ENCODE peak calls at places on chromosome 18, in ten cellular contexts. L is lower leg skin, D is choroid plexus epithelial cell, B is cardiac muscle cell, Y is fibroblast of lung, W is thoracic aorta, Q is mammary epithelial cell, S is lung, J is cardiac fibroblast, U is right atrium auricular region. F is an unnamed sample.

GRCh38 chr18:51278045-51278649 is 80.7 kb upstream of the MEX3C start:
- DNase-seq in L (no peak), D (peak; percentile 32), B (peak; percentile 72), Y (no peak), W (no peak), Q (peak; percentile 57), S (no peak), J (peak; percentile 37), U (no peak), F (no peak)

GRCh38 chr18:63676526-63676925 is 14.8 kb upstream of the SERPINB3 start:
- DNase-seq in L (no peak), D (no peak), B (peak; percentile 50), Y (no peak), W (no peak), Q (peak; percentile 35), S (no peak), J (no peak), U (no peak), F (no peak)

GRCh38 chr18:9750606-9751304 is 42.7 kb downstream of the RAB31 start:
- DNase-seq in L (no peak), D (peak; percentile 57), B (no peak), Y (no peak), W (no peak), Q (no peak), S (no peak), J (no peak), U (no peak), F (no peak)

GRCh38 chr18:45839415-45840395 is 14.2 kb downstream of the SIGLEC15 start:
- DNase-seq in L (no peak), D (peak; percentile 92), B (peak; percentile 66), Y (peak; percentile 80), W (no peak), Q (peak; percentile 62), S (no peak), J (peak; percentile 86), U (no peak), F (peak; percentile 62)

GRCh38 chr18:70334728-70335329 is 46.0 kb downstream of the SOCS6 start:
- DNase-seq in L (no peak), D (no peak), B (no peak), Y (peak; percentile 58), W (no peak), Q (peak; percentile 76), S (no peak), J (peak; percentile 78), U (no peak), F (no peak)

GRCh38 chr18:57819671-57820460 is 16.8 kb upstream of the ATP8B1 start:
- DNase-seq in L (no peak), D (peak; percentile 94), B (peak; percentile 45), Y (peak; percentile 79), W (peak; percentile 48), Q (peak; percentile 87), S (peak; percentile 83), J (peak; percentile 97), U (peak; percentile 81), F (peak; percentile 68)

GRCh38 chr18:67232406-67232805 is 284.1 kb downstream of the DSEL start:
- DNase-seq in L (no peak), D (peak; percentile 77), B (no peak), Y (peak; percentile 54), W (no peak), Q (peak; percentile 32), S (no peak), J (peak; percentile 99), U (no peak), F (peak; percentile 23)

GRCh38 chr18:67790527-67790926 is 274.0 kb upstream of the DSEL start:
- DNase-seq in L (no peak), D (no peak), B (no peak), Y (no peak), W (no peak), Q (no peak), S (no peak), J (no peak), U (no peak), F (no peak)

GRCh38 chr18:50065527-50065926 is 129.4 kb downstream of the MYO5B start:
- DNase-seq in L (no peak), D (no peak), B (no peak), Y (no peak), W (no peak), Q (no peak), S (no peak), J (no peak), U (no peak), F (no peak)

GRCh38 chr18:79402209-79402576 is 6.5 kb downstream of the NFATC1 start:
- DNase-seq in L (no peak), D (no peak), B (no peak), Y (no peak), W (no peak), Q (no peak), S (no peak), J (no peak), U (no peak), F (no peak)

GRCh38 chr18:44955825-44956224 is 275.1 kb downstream of the SETBP1 start:
- DNase-seq in L (no peak), D (peak; percentile 12), B (no peak), Y (no peak), W (no peak), Q (no peak), S (no peak), J (no peak), U (no peak), F (no peak)

GRCh38 chr18:23800902-23801301 is 111.6 kb downstream of the LAMA3 start:
- DNase-seq in L (no peak), D (no peak), B (no peak), Y (no peak), W (no peak), Q (no peak), S (no peak), J (no peak), U (no peak), F (no peak)

GRCh38 chr18:21277578-21277977 is 35.5 kb downstream of the GREB1L start:
- DNase-seq in L (no peak), D (no peak), B (no peak), Y (no peak), W (no peak), Q (no peak), S (no peak), J (no peak), U (no peak), F (no peak)

GRCh38 chr18:31042391-31043181 is at the start of gene DSC3:
- DNase-seq in L (peak; percentile 74), D (peak; percentile 13), B (peak; percentile 35), Y (peak; percentile 18), W (no peak), Q (peak; percentile 97), S (no peak), J (peak; percentile 38), U (no peak), F (no peak)

GRCh38 chr18:33576999-33577687 is 876 bp upstream of the ASXL3 start:
- DNase-seq in L (no peak), D (no peak), B (no peak), Y (peak; percentile 27), W (no peak), Q (no peak), S (no peak), J (no peak), U (no peak), F (no peak)
- H3K4me3 ChIP-seq in L (peak overlapping the region; percentile 29), D (peak overlapping the region; percentile 66), B (peak overlapping the region; percentile 58), Y (peak overlapping the region; percentile 48), W (peak overlapping the region; percentile 74), Q (no peak overlapping the region), S (no peak overlapping the region), J (no peak overlapping the region), U (peak overlapping the region; percentile 84), F (peak overlapping the region; percentile 76)

GRCh38 chr18:53682796-53683195 is 541.7 kb downstream of the MBD2 start:
- DNase-seq in L (no peak), D (no peak), B (no peak), Y (no peak), W (no peak), Q (no peak), S (no peak), J (no peak), U (no peak), F (no peak)

GRCh38 chr18:53689886-53690285 is 534.6 kb downstream of the MBD2 start:
- DNase-seq in L (no peak), D (no peak), B (no peak), Y (no peak), W (no peak), Q (no peak), S (no peak), J (no peak), U (no peak), F (no peak)

DNA sequence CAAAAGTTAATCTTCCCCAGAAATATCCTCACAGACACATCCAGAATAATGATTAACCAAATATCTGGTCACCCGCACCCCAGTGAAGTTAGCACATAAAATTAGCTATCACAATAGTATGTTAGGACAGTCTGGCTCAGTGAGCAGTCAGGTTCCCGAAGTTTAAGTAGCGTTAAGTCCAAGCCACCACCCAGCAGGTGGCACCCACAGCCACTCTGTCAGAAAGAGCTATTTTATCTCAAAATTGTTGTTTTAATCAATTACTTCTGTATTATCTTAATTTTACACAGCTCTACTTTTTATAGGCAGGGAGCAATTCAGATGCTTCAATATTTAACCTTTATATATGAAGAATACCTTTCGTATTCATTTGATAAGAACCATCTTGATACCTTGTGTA is 537.5 kb downstream of the MBD2 start:
- DNase-seq in L (no peak), D (no peak), B (no peak), Y (no peak), W (no peak), Q (no peak), S (no peak), J (no peak), U (no peak), F (no peak)
- TF ChIP-seq CTCF in L (no peak), D (peak; percentile 21), B (no peak), Y (no peak), W (no peak), Q (no peak), S (no peak), J (no peak), U (no peak), F (no peak)

GRCh38 chr18:8708670-8709069 is 3.3 kb downstream of the MTCL1 start:
- DNase-seq in L (no peak), D (no peak), B (no peak), Y (no peak), W (no peak), Q (no peak), S (no peak), J (no peak), U (no peak), F (no peak)
- H3K4me3 ChIP-seq in L (no peak overlapping the region), D (no peak overlapping the region), B (no peak overlapping the region), Y (no peak overlapping the region), W (no peak overlapping the region), Q (no peak overlapping the region), S (no peak overlapping the region), J (no peak overlapping the region), U (no peak overlapping the region), F (peak overlapping the region; percentile 63)

DNA sequence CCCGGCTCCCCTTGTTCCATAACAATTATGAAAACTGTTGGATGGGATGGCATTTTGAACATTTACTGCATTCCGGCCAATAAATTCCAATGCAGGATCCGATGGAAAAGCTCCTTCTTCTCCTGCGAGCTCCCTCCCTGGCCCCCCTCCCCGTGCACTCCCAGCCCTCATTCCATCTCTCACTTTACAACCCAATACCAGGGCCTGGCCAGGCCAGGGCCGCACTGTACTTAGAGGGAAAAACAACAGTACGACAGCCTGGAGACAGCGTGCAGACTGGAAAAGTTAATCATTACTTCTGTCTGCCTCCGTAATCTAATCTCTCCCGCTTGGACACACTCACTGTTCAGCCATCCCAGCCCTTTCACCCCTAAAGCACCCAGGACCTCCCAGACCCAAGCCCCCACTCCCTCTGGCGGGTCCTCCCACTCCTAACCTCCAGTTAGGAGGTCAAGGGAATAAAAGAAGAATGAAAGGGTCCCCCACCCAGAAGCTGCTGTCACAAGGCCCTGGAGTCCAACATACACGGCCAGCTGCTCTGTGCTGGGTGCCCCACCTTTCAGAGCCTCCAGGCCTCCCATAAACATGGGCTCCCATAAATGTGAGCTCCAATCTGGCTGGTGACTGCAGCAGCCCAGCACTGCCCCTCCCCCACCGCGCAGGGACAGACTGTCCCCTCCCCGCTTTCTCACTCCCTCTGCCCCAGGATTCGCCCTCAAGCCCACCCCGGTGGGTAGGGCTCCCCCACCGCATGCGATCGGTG is 20.6 kb downstream of the SMAD7 start:
- DNase-seq in L (no peak), D (peak; percentile 70), B (peak; percentile 68), Y (peak; percentile 68), W (no peak), Q (no peak), S (no peak), J (peak; percentile 59), U (no peak), F (no peak)
- TF ChIP-seq CTCF in L (no peak), D (no peak), B (no peak), Y (no peak), W (no peak), Q (no peak), S (no peak), J (no peak), U (no peak), F (no peak)